ENCODE peak calls at places on chromosomes 1 and 21, in nine cellular contexts. C, Y, F, B, V, A, K, E and O are unnamed samples.

GRCh38 chr1:95451904-95452303 is 217.9 kb downstream of the RWDD3 start:
- DNase-seq in K (no peak), B (no peak), Y (no peak), F (no peak), E (no peak), V (no peak), A (no peak), C (no peak), O (no peak)

GRCh38 chr1:205998457-205999241 is 4.5 kb downstream of the RAB7B start:
- DNase-seq in V (no peak), B (no peak), C (no peak), F (no peak), E (no peak), Y (no peak), K (peak), A (no peak), O (no peak)

GRCh38 chr1:56533621-56534020 is 45.7 kb downstream of the PLPP3 start:
- DNase-seq in C (no peak), Y (no peak), K (no peak), B (no peak), A (no peak), V (no peak), E (no peak), F (peak), O (no peak)

GRCh38 chr1:160006312-160006940 is 25.4 kb downstream of the PIGM start:
- DNase-seq in Y (peak), F (no peak), E (peak), A (no peak), K (peak), B (peak), V (peak), C (peak), O (peak)

GRCh38 chr1:85027242-85027983 is 20.9 kb downstream of the MCOLN3 start:
- DNase-seq in K (peak), V (peak), F (no peak), B (no peak), A (no peak), C (no peak), Y (peak), E (peak), O (no peak)

GRCh38 chr1:108661030-108661609 is at the start of gene HENMT1:
- DNase-seq in F (no peak), A (peak), B (peak), K (peak), Y (peak), V (peak), C (no peak), E (peak), O (no peak)

GRCh38 chr1:37673920-37674319 is 18.4 kb upstream of the CDCA8 start:
- DNase-seq in C (peak), B (peak), Y (peak), E (no peak), V (no peak), K (no peak), F (no peak), A (no peak), O (no peak)

GRCh38 chr1:84770481-84770880 is 80.2 kb upstream of the SSX2IP start:
- DNase-seq in F (no peak), C (no peak), B (no peak), Y (no peak), A (no peak), K (no peak), E (no peak), V (no peak), O (no peak)

GRCh38 chr1:205521646-205522150 is 17.2 kb downstream of the CDK18 start:
- DNase-seq in E (no peak), A (no peak), Y (no peak), B (no peak), V (no peak), K (no peak), C (no peak), F (no peak), O (no peak)

GRCh38 chr21:42002421-42002958 is 7.7 kb downstream of the ZBTB21 start:
- DNase-seq in F (peak), E (no peak), C (peak), V (peak), B (no peak), Y (peak), A (no peak), K (peak), O (peak)

GRCh38 chr1:203196371-203196770 is 9.9 kb upstream of the CHI3L1 start:
- DNase-seq in K (no peak), C (no peak), E (no peak), A (no peak), Y (no peak), B (peak), F (no peak), V (no peak), O (no peak)

GRCh38 chr21:36866419-36866818 is 100.0 kb downstream of the HLCS start:
- DNase-seq in C (no peak), V (no peak), F (no peak), B (no peak), E (no peak), A (no peak), K (no peak), Y (no peak), O (no peak)